ENCODE peak calls at places on chromosomes 2 and 18, in ten cellular contexts. Q is CD8-positive, alpha-beta T cell; U is AG10803; P is B cell; K is iPS DF 6.9; E is T-helper 9 cell; S is AG04450; Y is left lobe of liver; A is RCC 7860; R is HEK293T. Z is an unnamed sample.

GRCh38 chr2:241898681-241899270 is 29.2 kb downstream of the RTP5 start:
- DNase-seq in Q (no peak), U (no peak), P (no peak), K (no peak), E (no peak), S (no peak), Y (peak), A (no peak), R (no peak), Z (no peak)

GRCh38 chr2:218326315-218326714 is 30.3 kb upstream of the CATIP start:
- DNase-seq in Q (no peak), U (no peak), P (no peak), K (no peak), E (no peak), S (no peak), Y (no peak), A (no peak), R (no peak), Z (no peak)

GRCh38 chr2:31429759-31430438 is 15.4 kb upstream of the XDH start:
- DNase-seq in Q (no peak), U (no peak), P (no peak), K (no peak), E (peak), S (no peak), Y (no peak), A (peak), R (no peak), Z (no peak)

GRCh38 chr2:207337234-207338219 is 171.8 kb upstream of the KLF7 start:
- DNase-seq in Q (no peak), U (no peak), P (no peak), K (no peak), E (no peak), S (no peak), Y (no peak), A (peak), R (peak), Z (no peak)

GRCh38 chr2:149132303-149132702 is 93.8 kb downstream of the LYPD6B start:
- DNase-seq in Q (no peak), U (peak), P (no peak), K (no peak), E (no peak), S (no peak), Y (no peak), A (no peak), R (no peak), Z (no peak)

GRCh38 chr2:196131949-196132925 is 39.1 kb downstream of the STK17B start:
- DNase-seq in Q (no peak), U (no peak), P (no peak), K (no peak), E (peak), S (no peak), Y (no peak), A (no peak), R (no peak), Z (peak)

GRCh38 chr18:13614701-13615288 is 111.6 kb downstream of the FAM210A start:
- DNase-seq in Q (no peak), U (no peak), P (no peak), K (no peak), E (peak), S (no peak), Y (peak), A (no peak), R (no peak), Z (peak)

GRCh38 chr2:28296243-28296642 is 96.4 kb upstream of the FOSL2 start:
- DNase-seq in Q (no peak), U (no peak), P (no peak), K (no peak), E (no peak), S (no peak), Y (no peak), A (peak), R (no peak), Z (no peak)

GRCh38 chr2:219250044-219250781 is 2.8 kb upstream of the TUBA4B start:
- DNase-seq in Q (no peak), U (no peak), P (no peak), K (no peak), E (no peak), S (no peak), Y (no peak), A (no peak), R (no peak), Z (no peak)

GRCh38 chr2:110099471-110100225 is 16.0 kb downstream of the MALL start:
- DNase-seq in Q (no peak), U (no peak), P (no peak), K (no peak), E (no peak), S (no peak), Y (no peak), A (no peak), R (no peak), Z (no peak)

GRCh38 chr2:202135111-202135874 is 62.2 kb downstream of the KIAA2012 start:
- DNase-seq in Q (no peak), U (peak), P (no peak), K (no peak), E (no peak), S (peak), Y (peak), A (peak), R (no peak), Z (no peak)

GRCh38 chr18:56202567-56203136 is 435.7 kb downstream of the TXNL1 start:
- DNase-seq in Q (no peak), U (no peak), P (no peak), K (no peak), E (no peak), S (no peak), Y (no peak), A (no peak), R (no peak), Z (no peak)

Z was measured in erythroblast.